ENCODE peak calls at places on chromosomes 7 and 10, in five cellular contexts. D, A, I, L and H are unnamed samples.

GRCh38 chr10:22618081-22618785 is 96.1 kb downstream of the PIP4K2A start:
- DNase-seq in D (no peak), A (no peak), I (no peak), L (no peak), H (no peak)

GRCh38 chr10:132492323-132493035 is 45.1 kb upstream of the INPP5A start:
- DNase-seq in D (peak; percentile 61), A (no peak), I (no peak), L (no peak), H (no peak)

GRCh38 chr7:4725014-4725951 is 43.2 kb downstream of the FOXK1 start:
- DNase-seq in D (peak; percentile 87), A (peak; percentile 89), I (peak; percentile 95), L (peak; percentile 75), H (peak; percentile 82)

GRCh38 chr7:126723966-126724544 is 528.7 kb downstream of the GRM8 start:
- DNase-seq in D (no peak), A (no peak), I (peak; percentile 11), L (no peak), H (no peak)

GRCh38 chr10:102413053-102413705 is 5.4 kb downstream of the PSD start:
- DNase-seq in D (no peak), A (peak; percentile 72), I (no peak), L (no peak), H (peak; percentile 81)

GRCh38 chr7:127840552-127840951 is 188.6 kb downstream of the SND1 start:
- DNase-seq in D (no peak), A (no peak), I (no peak), L (no peak), H (no peak)

GRCh38 chr10:72637398-72637857 is 11.5 kb upstream of the MICU1 start:
- DNase-seq in D (no peak), A (peak; percentile 67), I (peak; percentile 49), L (no peak), H (peak; percentile 22)

GRCh38 chr10:47438857-47439474 is 44.9 kb downstream of the ANXA8 start:
- DNase-seq in D (peak; percentile 67), A (peak; percentile 42), I (peak; percentile 45), L (no peak), H (no peak)

GRCh38 chr10:99938563-99938962 is 71.2 kb downstream of the DNMBP start:
- DNase-seq in D (no peak), A (no peak), I (no peak), L (no peak), H (peak; percentile 25)

GRCh38 chr7:39509441-39509840 is 56.8 kb upstream of the YAE1 start:
- DNase-seq in D (no peak), A (no peak), I (no peak), L (no peak), H (no peak)

GRCh38 chr7:22613466-22613865 is 113.5 kb upstream of the STEAP1B start:
- DNase-seq in D (no peak), A (no peak), I (no peak), L (no peak), H (no peak)

GRCh38 chr7:99459087-99459486 is 6.9 kb downstream of the ATP5MF start:
- DNase-seq in D (no peak), A (no peak), I (peak; percentile 17), L (no peak), H (no peak)

DNA sequence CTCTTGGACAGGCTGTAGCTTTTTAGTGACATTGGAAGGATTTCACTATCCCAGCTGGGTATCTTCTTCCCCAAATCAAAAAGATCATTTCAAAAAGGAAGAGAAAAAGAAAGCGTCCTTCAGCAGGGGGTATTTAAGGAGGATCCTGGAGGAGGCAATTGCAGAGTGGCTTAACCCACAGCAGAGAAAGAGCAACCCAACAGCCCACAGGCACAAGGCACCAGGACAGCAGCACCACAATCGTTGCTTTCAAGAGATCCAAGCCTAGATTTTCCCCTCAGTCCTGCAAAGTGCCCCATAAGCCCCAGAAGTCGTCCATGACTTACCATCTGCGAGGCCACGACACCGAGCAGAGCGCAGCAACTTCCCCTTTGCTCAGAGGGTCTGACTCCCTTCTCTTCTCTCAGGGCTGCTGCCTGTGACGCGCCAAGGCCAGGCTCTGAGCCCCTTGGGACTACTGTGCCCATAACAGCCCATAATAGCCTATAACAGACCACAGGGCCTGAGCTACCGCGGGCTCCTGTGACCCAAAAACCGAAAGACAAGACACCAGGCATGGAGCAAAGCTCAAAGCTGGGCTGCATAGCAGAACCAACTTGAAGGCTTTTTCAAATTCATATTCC is 19.7 kb downstream of the PIK3AP1 start:
- DNase-seq in D (no peak), A (no peak), I (no peak), L (peak; percentile 90), H (no peak)
- TF ChIP-seq POLR2A in D (no peak), A (no peak), I (no peak), L (no peak), H (peak; percentile 92)

GRCh38 chr10:101001225-101002035 is 1.8 kb downstream of the LZTS2 start:
- DNase-seq in D (peak; percentile 95), A (peak; percentile 96), I (peak; percentile 93), L (peak; percentile 37), H (no peak)
- TF ChIP-seq POLR2A in D (no peak), A (peak; percentile 13), I (peak; percentile 55), L (no peak), H (no peak)

DNA sequence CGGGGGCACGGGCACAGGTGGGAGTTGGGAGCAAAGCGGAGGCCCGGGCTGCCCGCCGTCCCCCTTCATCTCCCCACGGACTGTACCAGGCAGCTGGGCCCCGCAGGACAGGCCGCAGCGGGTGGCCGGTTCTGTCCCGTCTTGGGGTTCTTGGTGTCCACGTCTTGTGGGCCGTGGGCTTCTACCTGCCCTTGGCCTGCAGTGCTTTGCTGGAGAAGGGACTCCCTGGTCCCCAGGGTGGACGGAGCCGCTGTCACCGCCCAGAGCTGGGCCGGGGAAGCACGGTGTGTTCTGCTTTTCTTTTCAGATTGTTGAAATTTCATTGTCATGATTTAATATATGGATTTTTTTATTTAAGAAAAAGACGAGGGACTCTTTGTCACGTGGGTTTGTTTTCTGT is 11.8 kb downstream of the MAFK start:
- DNase-seq in D (no peak), A (no peak), I (no peak), L (no peak), H (no peak)
- TF ChIP-seq POLR2A in D (no peak), A (no peak), I (no peak), L (no peak), H (no peak)

DNA sequence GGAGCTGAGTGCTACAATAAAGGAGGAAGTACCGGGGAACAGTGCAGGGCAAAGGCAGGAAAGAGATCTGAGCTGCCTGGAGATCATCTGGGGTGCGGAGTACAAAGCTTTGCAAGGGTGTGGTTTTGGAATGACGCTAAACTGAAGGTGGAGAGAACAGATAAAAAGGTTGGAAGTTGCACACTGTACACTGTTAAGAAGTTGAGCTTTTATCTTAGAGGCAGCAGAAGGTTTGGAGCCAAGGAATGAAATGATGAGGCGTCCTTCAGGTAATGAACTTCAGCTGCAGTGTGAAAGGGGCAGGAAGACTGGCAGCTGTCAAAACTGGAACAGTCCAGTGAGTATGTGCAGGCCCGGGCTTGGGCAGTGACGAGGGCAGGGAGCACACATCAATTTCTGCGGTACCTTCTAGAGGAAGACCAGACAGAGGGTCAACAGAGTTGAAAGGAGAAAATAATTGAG is 7.2 kb upstream of the ANKRD61 start:
- DNase-seq in D (no peak), A (no peak), I (no peak), L (no peak), H (no peak)
- TF ChIP-seq POLR2A in D (no peak), A (no peak), I (no peak), L (no peak), H (peak; percentile 23)